ENCODE peak calls at places on chromosomes 6 and 20, in six cellular contexts. One of them, this sample, is unnamed. For H3K9me3, the result is how much of the 10 kb centered on the place peaks cover.

GRCh38 chr6:68497927-68498326 is 137.2 kb upstream of the ADGRB3 start:
- DNase-seq in left lung: no peak
- DNase-seq in body of pancreas: no peak
- DNase-seq in neural progenitor cell: no peak
- DNase-seq in breast epithelium: no peak
- DNase-seq in A549: no peak
- DNase-seq in this sample: no peak

GRCh38 chr6:89079611-89080213 is 839 bp upstream of the PNRC1 start:
- DNase-seq in left lung: no peak
- DNase-seq in body of pancreas: peak
- DNase-seq in neural progenitor cell: peak
- DNase-seq in breast epithelium: no peak
- DNase-seq in A549: no peak
- DNase-seq in this sample: peak

GRCh38 chr6:136962661-136963060 is 40.6 kb downstream of the SLC35D3 start:
- DNase-seq in left lung: no peak
- DNase-seq in body of pancreas: peak
- DNase-seq in neural progenitor cell: peak
- DNase-seq in breast epithelium: no peak
- DNase-seq in A549: no peak
- DNase-seq in this sample: no peak

GRCh38 chr6:133671376-133671775 is 217.5 kb upstream of the TCF21 start:
- DNase-seq in left lung: no peak
- DNase-seq in body of pancreas: no peak
- DNase-seq in neural progenitor cell: no peak
- DNase-seq in breast epithelium: no peak
- DNase-seq in A549: no peak
- DNase-seq in this sample: no peak

GRCh38 chr6:106192824-106193223 is 106.7 kb downstream of the PRDM1 start:
- DNase-seq in left lung: no peak
- DNase-seq in body of pancreas: no peak
- DNase-seq in neural progenitor cell: no peak
- DNase-seq in breast epithelium: no peak
- DNase-seq in A549: no peak
- DNase-seq in this sample: no peak

GRCh38 chr6:142943746-142944125 is 1.2 kb downstream of the HIVEP2 start:
- DNase-seq in left lung: no peak
- DNase-seq in body of pancreas: no peak
- DNase-seq in neural progenitor cell: peak
- DNase-seq in breast epithelium: no peak
- DNase-seq in A549: peak
- DNase-seq in this sample: peak

GRCh38 chr20:63124782-63125580 is 91.0 kb downstream of the YTHDF1 start:
- DNase-seq in left lung: no peak
- DNase-seq in body of pancreas: no peak
- DNase-seq in neural progenitor cell: peak
- DNase-seq in breast epithelium: peak
- DNase-seq in A549: no peak
- DNase-seq in this sample: peak

GRCh38 chr20:37471741-37472235 is 49.3 kb upstream of the NNAT start:
- DNase-seq in left lung: no peak
- DNase-seq in body of pancreas: no peak
- DNase-seq in neural progenitor cell: no peak
- DNase-seq in breast epithelium: no peak
- DNase-seq in A549: no peak
- DNase-seq in this sample: no peak

GRCh38 chr20:62799873-62800272 is 3.6 kb downstream of the MRGBP start:
- DNase-seq in left lung: no peak
- DNase-seq in body of pancreas: no peak
- DNase-seq in neural progenitor cell: no peak
- DNase-seq in breast epithelium: no peak
- DNase-seq in A549: no peak
- DNase-seq in this sample: no peak

DNA sequence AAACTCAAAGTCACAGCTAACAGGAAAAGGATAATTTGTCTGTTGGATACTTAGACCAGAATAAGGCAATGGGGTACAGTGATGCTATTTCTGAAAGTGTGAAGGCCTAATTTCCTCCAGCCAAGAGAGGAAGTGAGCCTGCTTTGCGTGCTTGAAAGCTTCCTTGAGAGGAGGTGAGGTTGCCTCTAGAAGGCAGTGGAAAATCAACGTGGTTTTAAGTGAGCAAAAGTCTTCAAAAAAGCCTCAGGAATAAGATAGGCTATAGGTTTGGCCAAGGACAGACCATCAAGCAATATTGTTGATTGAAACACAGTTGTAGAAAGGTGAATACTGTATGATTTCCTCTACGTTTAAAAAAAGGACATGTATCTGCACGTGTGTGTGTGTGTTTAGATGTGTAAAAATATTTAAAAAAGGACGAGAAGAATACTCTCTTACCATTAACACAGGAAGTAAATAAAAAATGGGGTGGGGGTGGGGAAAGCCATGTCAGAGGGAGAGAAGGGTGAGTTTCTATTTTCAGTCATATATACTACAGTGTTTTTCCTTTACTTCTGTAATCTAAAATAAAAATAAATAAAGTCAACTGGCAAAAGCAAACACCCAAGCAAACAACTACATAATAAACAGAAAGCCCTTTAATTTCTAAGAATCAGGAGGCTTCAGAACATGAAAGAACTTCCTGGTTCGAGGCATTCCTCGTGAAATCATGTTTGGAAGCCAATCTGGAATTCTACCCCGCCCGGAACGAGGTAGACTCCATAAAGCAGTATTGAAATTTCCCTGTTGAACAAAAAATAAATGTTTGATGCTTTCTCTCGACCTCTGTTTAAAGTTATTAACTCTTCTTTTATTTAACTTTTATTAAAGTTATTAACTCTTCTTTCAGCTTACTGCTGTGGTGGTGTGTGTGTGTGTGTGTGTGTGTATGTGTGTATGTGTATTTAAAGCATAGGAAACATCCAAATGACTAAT is 158.0 kb upstream of the ZNF217 start:
- DNase-seq in left lung: no peak
- DNase-seq in body of pancreas: no peak
- DNase-seq in neural progenitor cell: no peak
- DNase-seq in breast epithelium: no peak
- DNase-seq in A549: peak
- DNase-seq in this sample: no peak
- TF ChIP-seq CTCF in left lung: no peak
- TF ChIP-seq CTCF in body of pancreas: no peak
- TF ChIP-seq CTCF in neural progenitor cell: no peak
- TF ChIP-seq CTCF in breast epithelium: no peak
- TF ChIP-seq CTCF in A549: no peak
- TF ChIP-seq CTCF in this sample: no peak

GRCh38 chr20:59062057-59062456 is 19.5 kb upstream of the PRELID3B start:
- DNase-seq in left lung: no peak
- DNase-seq in body of pancreas: no peak
- DNase-seq in neural progenitor cell: no peak
- DNase-seq in breast epithelium: no peak
- DNase-seq in A549: no peak
- DNase-seq in this sample: no peak

GRCh38 chr20:59068534-59068933 is 25.9 kb upstream of the PRELID3B start:
- DNase-seq in left lung: no peak
- DNase-seq in body of pancreas: no peak
- DNase-seq in neural progenitor cell: no peak
- DNase-seq in breast epithelium: no peak
- DNase-seq in A549: no peak
- DNase-seq in this sample: no peak

GRCh38 chr20:59064214-59064722 is 21.7 kb upstream of the PRELID3B start:
- DNase-seq in left lung: no peak
- DNase-seq in body of pancreas: no peak
- DNase-seq in neural progenitor cell: no peak
- DNase-seq in breast epithelium: no peak
- DNase-seq in A549: no peak
- DNase-seq in this sample: no peak

DNA sequence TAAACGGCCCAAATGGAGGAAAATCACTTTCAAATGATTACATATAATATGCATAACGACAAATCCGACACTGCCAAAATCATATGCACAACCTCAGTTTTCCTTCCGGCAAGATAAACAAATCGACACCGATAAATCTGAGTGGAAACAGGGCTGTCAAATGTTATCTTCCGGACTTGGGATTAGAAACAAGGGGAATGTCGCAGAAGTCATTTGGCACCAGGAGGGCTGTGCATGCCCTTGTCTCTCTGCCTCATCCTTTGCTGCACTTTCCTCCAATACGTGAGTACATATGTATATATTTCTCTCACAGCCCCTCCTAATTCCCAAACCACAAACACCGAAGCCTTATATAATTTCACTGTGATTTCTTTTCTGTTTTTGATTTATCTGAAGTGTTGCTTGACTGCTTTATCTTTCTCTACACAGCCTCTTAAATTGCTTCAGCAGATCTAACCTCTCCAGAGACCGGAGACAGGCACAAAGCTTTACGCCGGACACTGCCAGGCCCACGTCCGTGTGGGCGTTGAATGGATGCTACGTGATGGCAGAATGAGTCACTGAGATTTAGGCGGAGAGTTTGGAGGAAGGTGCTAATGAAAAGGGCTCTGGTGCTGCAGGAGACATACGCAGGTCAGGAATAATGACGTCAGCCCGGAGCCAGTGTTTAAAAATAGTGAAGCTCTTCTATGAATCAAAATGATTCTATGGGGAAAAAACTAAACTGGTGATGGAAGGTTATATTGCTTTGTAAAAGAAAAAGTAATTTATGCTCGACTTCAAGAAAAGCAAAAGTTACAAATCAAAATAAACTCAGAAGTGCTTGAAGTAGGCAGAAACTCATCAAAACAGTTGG is 21.0 kb upstream of the PRELID3B start:
- DNase-seq in left lung: no peak
- DNase-seq in body of pancreas: no peak
- DNase-seq in neural progenitor cell: peak
- DNase-seq in breast epithelium: no peak
- DNase-seq in A549: peak
- DNase-seq in this sample: no peak
- H3K27ac ChIP-seq in left lung: no peak
- H3K27ac ChIP-seq in body of pancreas: no peak
- H3K27ac ChIP-seq in neural progenitor cell: no peak
- H3K27ac ChIP-seq in breast epithelium: peak
- H3K27ac ChIP-seq in A549: peak
- H3K27ac ChIP-seq in this sample: no peak

DNA sequence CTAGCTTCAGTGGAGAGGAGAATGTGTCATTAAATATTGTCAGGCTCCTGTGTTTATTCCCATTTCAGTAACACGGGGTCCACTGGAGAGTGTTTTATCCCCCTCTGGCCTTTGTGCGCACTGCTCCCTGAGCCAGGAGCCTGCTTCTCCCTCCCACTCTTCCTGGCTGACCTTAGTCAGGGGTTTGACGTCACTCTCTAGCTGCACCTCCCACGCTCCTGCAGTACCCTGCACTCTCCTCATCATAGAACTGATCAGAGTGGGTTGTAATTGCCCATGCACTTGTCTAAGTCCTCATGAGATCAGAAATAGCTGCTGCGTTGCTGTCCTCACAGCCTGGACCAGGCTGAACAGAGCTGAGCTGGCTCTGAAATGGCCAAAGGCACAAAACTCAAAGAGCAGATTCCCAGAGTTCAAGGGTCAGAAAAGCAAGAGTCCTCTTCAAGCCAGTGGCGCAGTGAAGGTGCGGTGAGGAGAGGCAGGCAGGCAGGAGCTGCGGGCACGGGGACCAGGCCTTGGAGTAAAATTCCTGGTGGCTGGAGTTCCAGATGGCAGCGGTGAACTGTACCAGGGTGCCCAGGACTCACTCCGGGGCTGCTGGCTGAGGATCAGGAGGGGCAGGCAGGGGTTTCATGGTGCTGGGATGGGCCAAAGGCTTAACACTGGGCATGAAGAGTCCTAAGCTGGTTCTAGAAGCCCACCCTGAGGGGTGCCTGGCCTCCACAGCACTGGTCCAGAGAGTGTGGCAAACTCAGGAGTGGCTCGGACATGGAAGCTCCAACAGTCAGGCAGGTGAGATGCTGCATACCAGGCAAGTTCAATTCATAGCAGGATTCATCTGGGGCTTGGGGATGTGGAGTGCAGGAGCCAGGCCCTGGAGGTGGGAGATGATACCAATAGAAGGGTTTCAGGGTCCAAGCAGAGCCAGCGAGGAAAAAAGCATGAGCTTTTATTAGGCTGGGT is 170.9 kb downstream of the SCP2D1 start:
- DNase-seq in left lung: no peak
- DNase-seq in body of pancreas: peak
- DNase-seq in neural progenitor cell: peak
- DNase-seq in breast epithelium: no peak
- DNase-seq in A549: no peak
- DNase-seq in this sample: no peak
- H3K9me3 ChIP-seq in left lung: under half
- H3K9me3 ChIP-seq in body of pancreas: under half
- H3K9me3 ChIP-seq in neural progenitor cell: under half
- H3K9me3 ChIP-seq in breast epithelium: under half
- H3K9me3 ChIP-seq in A549: under half
- H3K9me3 ChIP-seq in this sample: under half

DNA sequence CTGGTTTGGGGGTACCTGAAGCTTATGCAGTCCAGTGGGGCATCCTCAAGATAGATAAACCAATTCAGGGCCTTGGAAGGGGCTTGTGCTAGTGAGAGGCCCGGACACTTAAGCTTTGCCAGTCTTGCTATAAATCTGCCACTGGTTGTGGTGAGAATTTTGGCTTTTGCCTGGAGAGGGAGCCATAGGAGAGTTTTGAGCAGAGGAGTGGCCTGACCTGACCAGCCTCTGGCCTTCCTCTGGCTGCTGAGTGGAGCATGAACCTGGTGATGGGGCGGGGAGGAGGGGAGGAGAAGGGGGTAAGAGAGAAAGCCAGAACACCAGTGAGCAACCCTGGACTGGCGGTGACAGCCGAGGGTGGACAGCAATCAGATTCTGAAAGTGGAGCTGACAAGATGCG is 7.1 kb downstream of the TMEM74B start:
- DNase-seq in left lung: no peak
- DNase-seq in body of pancreas: no peak
- DNase-seq in neural progenitor cell: peak
- DNase-seq in breast epithelium: no peak
- DNase-seq in A549: peak
- DNase-seq in this sample: no peak
- TF ChIP-seq CTCF in left lung: no peak
- TF ChIP-seq CTCF in body of pancreas: no peak
- TF ChIP-seq CTCF in neural progenitor cell: peak
- TF ChIP-seq CTCF in breast epithelium: no peak
- TF ChIP-seq CTCF in A549: peak
- TF ChIP-seq CTCF in this sample: no peak

This sample was measured in CD4-positive, alpha-beta T cell.